ENCODE peak calls at places on chromosomes 7 and 10, in eight cellular contexts. D is hepatocyte, G is GM12878, Y is GM23338, M is GM23248, R is endothelial cell of umbilical vein, K is astrocyte, I is HCT116. H is an unnamed sample.

GRCh38 chr10:19719320-19719719 is 96.9 kb upstream of the PLXDC2 start:
- DNase-seq in G (no peak), M (peak; percentile 71), K (peak; percentile 92), Y (no peak), I (no peak), D (peak; percentile 24), R (no peak), H (peak; percentile 83)

GRCh38 chr10:98316156-98316555 is 48.2 kb upstream of the LOXL4 start:
- DNase-seq in M (peak; percentile 66), I (no peak), D (no peak), G (no peak), K (no peak), Y (no peak), R (no peak), H (no peak)

GRCh38 chr7:30703756-30704155 is 21.5 kb upstream of the CRHR2 start:
- DNase-seq in I (no peak), K (no peak), G (no peak), R (no peak), D (no peak), Y (no peak), M (no peak), H (no peak)

GRCh38 chr10:22335204-22335956 is 9.9 kb upstream of the SPAG6 start:
- DNase-seq in G (no peak), K (peak; percentile 37), D (peak; percentile 72), R (peak; percentile 40), M (peak; percentile 86), I (no peak), Y (peak; percentile 78), H (no peak)

GRCh38 chr10:32854435-32854834 is 103.6 kb downstream of the ITGB1 start:
- DNase-seq in D (no peak), R (no peak), Y (no peak), G (no peak), M (no peak), I (no peak), K (no peak), H (no peak)

GRCh38 chr7:12210179-12211053 is 678 bp upstream of the TMEM106B start:
- DNase-seq in M (no peak), R (peak; percentile 66), G (no peak), K (peak; percentile 41), Y (peak; percentile 58), I (no peak), D (peak; percentile 68), H (no peak)

GRCh38 chr10:110393866-110394265 is 89.1 kb upstream of the SMNDC1 start:
- DNase-seq in D (no peak), I (no peak), K (no peak), Y (no peak), G (no peak), R (no peak), M (no peak), H (no peak)

GRCh38 chr7:2760098-2760889 is 72.3 kb downstream of the AMZ1 start:
- DNase-seq in I (peak; percentile 43), R (peak; percentile 37), G (no peak), Y (peak; percentile 86), K (no peak), D (peak; percentile 76), M (peak; percentile 76), H (peak; percentile 49)

GRCh38 chr10:90920986-90921643 is at the start of gene ANKRD1:
- DNase-seq in M (peak; percentile 74), I (peak; percentile 60), Y (peak; percentile 83), G (no peak), R (peak; percentile 97), K (peak; percentile 95), D (peak; percentile 79), H (peak; percentile 41)

GRCh38 chr10:6579193-6579903 is 728 bp downstream of the PRKCQ start:
- DNase-seq in Y (no peak), M (no peak), I (no peak), R (no peak), D (no peak), G (no peak), K (no peak), H (no peak)

GRCh38 chr10:99345350-99345749 is 16.2 kb downstream of the CNNM1 start:
- DNase-seq in M (peak; percentile 80), K (peak; percentile 54), G (no peak), D (no peak), Y (no peak), I (no peak), R (no peak), H (no peak)

GRCh38 chr7:151795168-151795754 is 81.7 kb downstream of the PRKAG2 start:
- DNase-seq in K (no peak), M (no peak), I (no peak), D (no peak), G (no peak), Y (no peak), R (no peak), H (no peak)

GRCh38 chr7:85320699-85321476 is 134.0 kb upstream of the SEMA3D start:
- DNase-seq in R (no peak), I (no peak), Y (no peak), M (no peak), K (no peak), D (no peak), G (no peak), H (no peak)

GRCh38 chr10:99329891-99330674 is 927 bp downstream of the CNNM1 start:
- DNase-seq in K (no peak), Y (peak; percentile 59), D (peak; percentile 52), R (no peak), M (peak; percentile 70), I (no peak), G (no peak), H (peak; percentile 18)

GRCh38 chr7:65980478-65981250 is 1.3 kb downstream of the GUSB start:
- DNase-seq in Y (peak; percentile 9), R (peak; percentile 16), G (peak; percentile 59), I (no peak), M (peak; percentile 30), K (peak; percentile 9), D (peak; percentile 21), H (no peak)

GRCh38 chr7:15972767-15973362 is 286.4 kb upstream of the MEOX2 start:
- DNase-seq in M (peak; percentile 41), D (no peak), I (no peak), Y (no peak), K (peak; percentile 36), G (no peak), R (peak; percentile 87), H (peak; percentile 22)

DNA sequence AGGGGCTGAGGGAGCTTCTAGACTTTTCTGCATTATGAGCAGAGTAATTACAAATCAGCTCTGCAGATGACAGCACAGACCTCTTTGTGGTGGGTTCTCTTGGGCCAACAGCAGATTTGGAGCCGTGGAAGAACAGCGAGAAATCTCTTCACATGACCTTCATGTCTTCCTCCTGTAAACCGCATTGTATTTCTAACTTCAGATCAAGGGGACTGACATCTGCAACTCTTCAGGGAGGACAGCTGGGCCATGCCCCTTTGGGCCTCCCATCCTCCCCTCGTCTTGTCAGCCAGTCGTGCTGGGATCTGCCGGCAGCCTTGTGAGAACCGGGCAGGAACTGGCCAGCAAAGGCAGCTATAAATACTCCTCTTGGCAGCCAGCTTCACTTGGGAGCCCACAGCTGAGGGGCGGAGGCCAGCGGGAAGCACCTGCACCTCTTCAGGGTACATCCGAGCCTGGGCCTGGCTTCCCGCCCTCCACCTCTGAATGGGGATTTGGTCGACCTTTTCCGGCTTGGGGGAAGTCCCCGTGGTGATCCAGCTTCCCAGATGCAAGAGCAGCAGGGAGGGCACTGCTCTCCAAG is 54.8 kb downstream of the STEAP1B start:
- DNase-seq in I (no peak), Y (peak; percentile 36), D (no peak), M (no peak), R (peak; percentile 99), K (no peak), G (no peak), H (peak; percentile 29)
- TF ChIP-seq EZH2 in I (no peak), Y (no peak), D (no peak), M (no peak), R (no peak), K (no peak), G (no peak), H (no peak)

DNA sequence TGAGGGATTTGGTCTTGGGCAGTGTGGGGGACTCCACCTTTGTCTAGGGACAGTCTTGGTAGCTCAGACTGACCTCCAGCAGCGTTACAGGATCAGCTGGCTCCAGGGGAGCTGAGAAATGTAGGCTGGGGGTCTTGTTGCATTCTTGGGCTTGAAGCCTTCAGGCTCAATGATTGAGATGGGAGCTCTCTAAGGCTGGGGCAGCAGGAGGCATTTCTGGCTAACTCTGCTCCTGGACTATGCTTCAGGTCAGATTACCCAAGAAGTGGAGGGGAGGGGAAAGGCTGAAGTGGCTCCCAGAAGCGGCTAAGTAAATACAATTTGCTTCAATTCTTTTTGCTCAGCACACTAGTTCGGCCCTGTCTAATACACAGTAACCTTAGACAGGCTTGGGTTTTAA is 23.7 kb upstream of the PDLIM1 start:
- DNase-seq in Y (no peak), G (no peak), M (no peak), I (no peak), K (no peak), D (no peak), R (no peak), H (no peak)
- H3K4me1 ChIP-seq in Y (peaks cover 35% of the 10 kb centered on the region), G (peaks cover 12% of the 10 kb centered on the region), M (no peaks in the 10 kb centered on the region), I (peaks cover 3% of the 10 kb centered on the region), K (no peaks in the 10 kb centered on the region), D (peaks cover 11% of the 10 kb centered on the region), R (no peaks in the 10 kb centered on the region), H (no peaks in the 10 kb centered on the region)

DNA sequence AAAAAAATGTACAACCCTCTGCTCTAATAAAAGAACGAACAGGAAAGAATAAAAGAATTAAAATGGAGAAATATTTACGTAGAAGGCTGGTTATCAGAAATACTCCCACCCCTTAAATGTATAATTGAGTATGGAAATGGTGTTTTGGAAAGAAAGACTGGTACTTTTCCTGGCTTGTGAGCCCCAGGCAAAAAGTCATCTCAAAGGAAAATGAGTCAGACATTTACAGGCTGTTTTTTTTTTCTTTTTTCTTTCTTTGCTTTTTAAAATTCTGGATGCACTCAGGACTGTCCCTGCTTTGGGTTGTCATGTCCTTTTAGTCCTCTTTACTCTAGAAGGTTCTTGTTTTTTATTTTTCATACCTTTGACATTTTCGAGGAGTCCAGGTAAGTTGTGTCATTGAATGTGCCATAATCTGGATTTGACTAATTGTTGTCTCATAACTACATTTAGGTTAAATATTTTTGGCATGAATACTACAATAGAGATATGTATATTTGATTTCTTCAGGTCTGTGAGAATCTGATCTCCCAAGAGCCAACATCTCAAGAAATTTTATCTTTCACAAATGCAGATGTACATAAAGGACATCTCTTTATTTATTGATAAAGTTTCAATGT is 313.0 kb upstream of the GLI3 start:
- DNase-seq in R (no peak), K (no peak), M (peak; percentile 57), I (no peak), G (no peak), Y (no peak), D (no peak), H (no peak)
- H3K4me3 ChIP-seq in R (no peak overlapping the region), K (no peak overlapping the region), M (no peak overlapping the region), I (no peak overlapping the region), G (no peak overlapping the region), Y (no peak overlapping the region), D (no peak overlapping the region), H (no peak overlapping the region)

GRCh38 chr10:101143354-101143648 is 12.2 kb downstream of the TLX1 start:
- DNase-seq in K (no peak), D (no peak), G (no peak), Y (no peak), I (no peak), R (no peak), M (peak; percentile 51), H (no peak)

GRCh38 chr10:101144053-101144452 is 13.0 kb downstream of the TLX1 start:
- DNase-seq in G (no peak), Y (no peak), K (no peak), D (no peak), R (no peak), I (no peak), M (no peak), H (no peak)

GRCh38 chr10:101141622-101142532 is 10.8 kb downstream of the TLX1 start:
- DNase-seq in K (peak; percentile 20), R (peak; percentile 77), G (peak; percentile 4), D (peak; percentile 90), I (peak; percentile 81), Y (peak; percentile 92), M (peak; percentile 90), H (peak; percentile 87)

GRCh38 chr10:101140950-101141621 is 10.0 kb downstream of the TLX1 start:
- DNase-seq in R (no peak), Y (no peak), D (no peak), I (no peak), K (no peak), M (no peak), G (no peak), H (no peak)

GRCh38 chr10:101142533-101143353 is 11.6 kb downstream of the TLX1 start:
- DNase-seq in R (no peak), D (no peak), I (no peak), Y (no peak), K (no peak), M (no peak), G (no peak), H (no peak)
- TF ChIP-seq EZH2 in R (peak; percentile 72), D (no peak), I (no peak), Y (peak; percentile 65), K (peak; percentile 34), M (no peak), G (no peak), H (no peak)